ENCODE peak calls at places on chromosome 6, in six cellular contexts. A, J, G, Q, Y and R are unnamed samples.

GRCh38 chr6:90508753-90509152 is 78.1 kb downstream of the MAP3K7 start:
- DNase-seq in A (no peak), J (no peak), G (no peak), Q (no peak), Y (no peak), R (no peak)

GRCh38 chr6:90537027-90537426 is 49.8 kb downstream of the MAP3K7 start:
- DNase-seq in A (no peak), J (no peak), G (no peak), Q (no peak), Y (no peak), R (no peak)

GRCh38 chr6:106751501-106752252 is 122.3 kb downstream of the QRSL1 start:
- DNase-seq in A (no peak), J (no peak), G (no peak), Q (no peak), Y (no peak), R (no peak)

GRCh38 chr6:142302427-142303190 is 802 bp downstream of the ADGRG6 start:
- DNase-seq in A (peak), J (no peak), G (no peak), Q (no peak), Y (no peak), R (no peak)

GRCh38 chr6:20707870-20708269 is 173.6 kb downstream of the CDKAL1 start:
- DNase-seq in A (no peak), J (no peak), G (no peak), Q (no peak), Y (no peak), R (no peak)

GRCh38 chr6:83546636-83547035 is 34.3 kb downstream of the PRSS35 start:
- DNase-seq in A (no peak), J (no peak), G (no peak), Q (no peak), Y (no peak), R (no peak)

GRCh38 chr6:157246048-157246630 is 77.2 kb downstream of the TMEM242 start:
- DNase-seq in A (no peak), J (no peak), G (no peak), Q (no peak), Y (no peak), R (no peak)

GRCh38 chr6:7633361-7633760 is 43.4 kb downstream of the SNRNP48 start:
- DNase-seq in A (no peak), J (no peak), G (no peak), Q (no peak), Y (no peak), R (no peak)

GRCh38 chr6:154161689-154162088 is 122.6 kb downstream of the OPRM1 start:
- DNase-seq in A (no peak), J (peak), G (peak), Q (no peak), Y (no peak), R (no peak)

GRCh38 chr6:160297310-160297709 is 38.7 kb upstream of the SLC22A2 start:
- DNase-seq in A (peak), J (no peak), G (no peak), Q (peak), Y (no peak), R (no peak)

GRCh38 chr6:138044458-138044857 is 62.8 kb downstream of the PERP start:
- DNase-seq in A (no peak), J (no peak), G (no peak), Q (no peak), Y (no peak), R (no peak)

GRCh38 chr6:14925025-14925595 is 320.8 kb upstream of the JARID2 start:
- DNase-seq in A (no peak), J (no peak), G (no peak), Q (no peak), Y (no peak), R (no peak)

GRCh38 chr6:18792832-18793231 is 405.7 kb downstream of the RNF144B start:
- DNase-seq in A (no peak), J (no peak), G (no peak), Q (no peak), Y (no peak), R (no peak)

GRCh38 chr6:132063738-132064137 is 112.6 kb upstream of the CCN2 start:
- DNase-seq in A (peak), J (no peak), G (no peak), Q (no peak), Y (no peak), R (no peak)

GRCh38 chr6:98092326-98092725 is 742.0 kb upstream of the POU3F2 start:
- DNase-seq in A (no peak), J (no peak), G (no peak), Q (no peak), Y (no peak), R (no peak)

GRCh38 chr6:106761160-106761559 is 131.8 kb downstream of the QRSL1 start:
- DNase-seq in A (no peak), J (no peak), G (no peak), Q (no peak), Y (no peak), R (no peak)

GRCh38 chr6:132763269-132763668 is 5.6 kb upstream of the VNN2 start:
- DNase-seq in A (no peak), J (peak), G (peak), Q (no peak), Y (peak), R (peak)

GRCh38 chr6:20033697-20034407 is 178.4 kb downstream of the MBOAT1 start:
- DNase-seq in A (no peak), J (no peak), G (no peak), Q (no peak), Y (no peak), R (no peak)

GRCh38 chr6:42539135-42539534 is 24.7 kb upstream of the UBR2 start:
- DNase-seq in A (no peak), J (no peak), G (no peak), Q (no peak), Y (no peak), R (no peak)

GRCh38 chr6:156645106-156645505 is 132.1 kb upstream of the ARID1B start:
- DNase-seq in A (no peak), J (no peak), G (no peak), Q (no peak), Y (no peak), R (no peak)

GRCh38 chr6:155181498-155181897 is 82.3 kb upstream of the CLDN20 start:
- DNase-seq in A (peak), J (no peak), G (no peak), Q (no peak), Y (no peak), R (no peak)

GRCh38 chr6:35402856-35403191 is 49.3 kb upstream of the FANCE start:
- DNase-seq in A (no peak), J (no peak), G (no peak), Q (no peak), Y (no peak), R (no peak)

GRCh38 chr6:35402136-35402855 is 49.8 kb upstream of the FANCE start:
- DNase-seq in A (peak), J (no peak), G (peak), Q (no peak), Y (no peak), R (no peak)

GRCh38 chr6:35400901-35401311 is 51.2 kb upstream of the FANCE start:
- DNase-seq in A (no peak), J (no peak), G (no peak), Q (no peak), Y (no peak), R (no peak)

GRCh38 chr6:35403544-35404442 is 48.3 kb upstream of the FANCE start:
- DNase-seq in A (no peak), J (no peak), G (no peak), Q (no peak), Y (no peak), R (no peak)

DNA sequence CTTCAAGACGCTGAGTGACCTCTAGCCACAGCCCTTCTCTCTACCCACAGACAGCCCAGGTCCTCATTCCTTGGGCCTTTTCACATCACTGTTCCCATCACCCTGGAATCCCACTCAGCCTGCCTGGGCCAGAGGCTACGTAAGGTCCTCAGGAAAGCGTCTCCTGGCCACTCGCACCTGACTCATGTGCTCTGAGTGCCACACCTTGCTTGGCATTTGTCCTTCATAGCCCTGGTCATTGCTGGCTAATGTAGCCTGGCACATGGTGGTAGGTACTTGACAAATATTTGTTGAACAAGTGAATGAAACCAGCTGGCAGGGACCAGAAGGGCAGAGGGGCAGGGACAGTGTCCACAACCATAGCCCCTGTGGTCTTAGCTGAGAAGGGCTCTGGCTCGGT is 50.6 kb upstream of the FANCE start:
- DNase-seq in A (no peak), J (no peak), G (no peak), Q (no peak), Y (no peak), R (no peak)
- TF ChIP-seq POLR2AphosphoS5 in A (no peak), J (no peak), G (no peak), Q (no peak), Y (no peak), R (no peak)

GRCh38 chr6:105604593-105604905 is 201.7 kb upstream of the PREP start:
- DNase-seq in A (no peak), J (no peak), G (no peak), Q (no peak), Y (no peak), R (no peak)

GRCh38 chr6:105606871-105607421 is 204.1 kb upstream of the PREP start:
- DNase-seq in A (no peak), J (no peak), G (no peak), Q (no peak), Y (no peak), R (no peak)

GRCh38 chr6:105601541-105602174 is 198.8 kb upstream of the PREP start:
- DNase-seq in A (peak), J (no peak), G (peak), Q (no peak), Y (peak), R (peak)

GRCh38 chr6:105600342-105601293 is 197.7 kb upstream of the PREP start:
- DNase-seq in A (no peak), J (no peak), G (no peak), Q (no peak), Y (no peak), R (no peak)

GRCh38 chr6:105603779-105604592 is 201.1 kb upstream of the PREP start:
- DNase-seq in A (no peak), J (no peak), G (no peak), Q (no peak), Y (no peak), R (no peak)
- TF ChIP-seq TAF1 in A (no peak), J (no peak), G (no peak), Q (no peak), Y (no peak), R (no peak)

DNA sequence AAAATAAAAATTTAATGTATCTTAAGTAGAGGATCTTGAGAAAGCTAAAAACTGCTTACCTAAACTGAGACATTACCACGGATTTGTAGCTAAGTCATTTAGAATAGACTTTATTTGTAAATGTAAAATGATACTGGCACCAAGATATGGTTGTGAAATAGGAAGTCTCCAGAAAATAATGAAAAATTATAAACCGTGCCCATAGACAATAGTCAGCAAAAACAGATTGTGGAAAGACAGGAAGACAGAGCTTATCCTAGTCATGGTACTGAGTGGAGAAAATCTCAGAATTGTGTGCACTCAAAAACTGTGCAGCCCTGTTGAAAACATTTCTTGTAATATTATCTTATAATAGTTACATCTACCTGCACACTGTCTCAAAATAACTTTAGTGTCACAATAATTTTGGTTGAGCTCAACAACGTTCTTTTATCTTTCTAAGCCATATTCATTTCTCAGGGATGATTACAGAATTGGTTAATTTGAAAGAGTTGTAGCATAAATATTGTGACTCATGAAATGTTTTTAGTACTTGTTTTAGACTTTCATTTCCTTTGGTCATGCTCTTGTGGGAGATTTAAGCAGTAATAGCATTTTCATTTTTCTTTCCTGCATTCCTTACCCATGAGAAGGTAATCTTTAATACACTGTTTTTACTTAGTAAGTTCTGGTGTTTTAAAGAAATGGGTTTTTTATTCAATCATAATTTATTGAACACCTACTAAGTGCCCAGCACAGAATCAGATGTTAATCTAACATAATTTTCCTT is 174.5 kb downstream of the SOX4 start:
- DNase-seq in A (no peak), J (no peak), G (no peak), Q (no peak), Y (no peak), R (no peak)
- TF ChIP-seq POLR2A in A (no peak), J (no peak), G (no peak), Q (no peak), Y (no peak), R (no peak)

DNA sequence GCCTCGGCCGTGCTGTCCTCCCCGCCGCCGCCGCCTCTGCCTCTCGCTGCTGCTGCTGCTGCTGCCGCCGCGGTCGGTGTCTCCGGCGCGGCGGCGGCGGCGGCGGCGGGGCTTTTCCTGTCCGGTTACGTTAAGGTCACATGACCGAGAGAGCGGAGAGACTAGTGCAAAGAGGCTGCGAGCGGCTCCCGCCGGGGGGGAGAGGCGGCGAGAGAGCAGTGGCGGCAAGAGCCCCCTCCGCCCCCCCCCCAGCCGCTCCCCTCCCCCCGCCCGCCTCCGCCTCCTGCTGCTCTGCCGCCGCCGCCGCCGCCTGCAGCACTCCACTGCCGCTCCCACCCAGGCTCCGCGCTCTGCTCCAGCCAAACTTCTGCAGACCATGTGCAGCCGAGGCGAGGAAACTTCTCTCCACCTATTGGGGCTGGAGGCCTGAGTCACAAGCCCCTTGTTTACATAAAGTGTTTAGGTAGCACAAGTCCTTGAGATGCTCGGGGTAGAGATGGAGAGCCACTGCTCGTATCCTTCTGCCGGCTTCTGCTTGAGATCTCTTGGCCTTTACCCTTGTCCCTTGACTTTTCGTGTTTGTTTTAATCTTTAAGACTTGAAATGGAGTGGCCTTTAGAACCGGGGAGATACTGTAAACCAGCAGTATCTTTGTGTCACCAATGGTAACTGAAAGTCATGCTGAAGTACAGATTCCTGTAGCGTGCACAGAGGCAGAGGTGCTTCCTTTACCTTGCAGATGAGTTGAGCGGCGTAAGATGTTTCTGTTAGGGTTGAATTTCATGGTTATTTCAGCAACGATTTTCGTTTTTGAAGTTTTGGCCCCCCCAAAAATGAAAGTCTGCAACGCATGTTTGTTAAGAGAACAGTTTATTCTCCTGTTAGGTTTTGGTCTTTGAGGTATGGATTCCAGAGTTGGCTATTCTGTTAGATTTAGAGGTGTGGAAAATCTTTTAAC is at the start of gene ZBTB2:
- DNase-seq in A (peak), J (peak), G (no peak), Q (peak), Y (peak), R (peak)
- TF ChIP-seq POLR2AphosphoS5 in A (peak), J (peak), G (peak), Q (peak), Y (peak), R (no peak)

DNA sequence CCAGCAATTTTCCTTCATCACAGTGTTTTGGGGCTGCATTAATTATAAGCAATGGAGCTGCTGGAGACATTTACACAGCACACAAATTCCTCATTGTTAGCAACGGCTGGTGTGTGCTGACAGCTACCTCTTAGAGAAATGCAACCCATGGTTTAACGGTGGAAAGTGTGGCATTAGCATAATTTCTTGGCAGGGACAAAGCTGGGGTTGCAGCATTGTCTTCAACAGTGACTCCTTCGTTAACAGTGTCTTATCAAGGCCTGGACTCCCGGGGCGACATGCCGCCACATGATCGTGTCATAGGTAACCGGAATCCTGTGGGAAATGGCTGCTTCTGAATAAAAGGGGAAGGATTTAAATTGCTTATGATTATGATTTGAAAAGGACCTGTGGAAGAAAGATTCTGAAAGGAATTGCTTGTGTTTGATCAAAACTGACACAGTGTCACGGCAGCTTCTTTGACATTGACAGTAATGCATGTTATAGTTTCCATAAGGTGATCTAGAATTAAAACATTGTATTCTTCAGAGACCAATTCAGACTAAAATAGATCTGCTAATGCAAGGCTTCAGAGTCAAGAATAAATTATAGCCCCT is 128.0 kb downstream of the UST start:
- DNase-seq in A (no peak), J (no peak), G (no peak), Q (no peak), Y (peak), R (no peak)
- TF ChIP-seq TAF1 in A (no peak), J (no peak), G (no peak), Q (no peak), Y (no peak), R (no peak)

GRCh38 chr6:139219271-139219729 is 72.5 kb downstream of the TXLNB start:
- DNase-seq in A (peak), J (peak), G (peak), Q (peak), Y (peak), R (peak)
- TF ChIP-seq POLR2A in A (no peak), J (no peak), G (peak), Q (no peak), Y (no peak), R (no peak)

DNA sequence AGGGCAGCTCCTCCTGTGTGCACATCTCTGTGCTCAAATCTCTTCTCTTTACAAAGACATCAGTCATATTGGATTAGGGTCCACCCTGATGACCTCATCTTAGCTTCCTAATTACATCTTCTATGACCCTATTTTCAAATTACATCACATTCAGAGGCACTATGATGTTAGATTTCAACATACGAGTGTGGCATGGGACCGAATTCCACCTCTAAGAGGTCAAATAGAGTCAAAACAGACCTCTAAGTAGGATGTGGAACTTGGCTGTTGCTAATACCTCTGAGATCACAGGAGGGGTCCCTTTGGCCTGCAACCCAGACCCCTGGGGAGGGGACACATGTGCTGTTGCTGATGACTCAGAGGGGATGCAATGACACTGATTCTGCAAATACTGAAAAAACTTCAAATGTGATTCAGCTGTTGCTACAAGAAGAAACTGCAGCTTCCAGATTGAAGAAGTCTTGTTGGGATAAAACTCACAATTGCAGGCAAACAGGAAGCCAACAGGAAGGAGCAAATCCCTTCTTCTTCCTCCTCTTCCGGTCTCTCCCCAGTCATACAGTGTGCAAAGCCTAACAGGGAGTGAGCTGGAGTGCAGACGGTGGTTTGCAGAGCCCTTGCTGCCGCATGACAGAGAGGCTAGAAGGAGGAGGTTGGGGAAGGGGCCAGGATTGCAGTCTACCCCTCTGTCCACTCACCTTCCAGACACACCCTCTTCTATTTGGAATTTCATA is 216.1 kb downstream of the MYLK4 start:
- DNase-seq in A (no peak), J (no peak), G (no peak), Q (no peak), Y (no peak), R (no peak)
- TF ChIP-seq POLR2AphosphoS5 in A (no peak), J (no peak), G (no peak), Q (no peak), Y (no peak), R (no peak)

GRCh38 chr6:37239950-37240713 is 17.4 kb upstream of the TBC1D22B start:
- DNase-seq in A (peak), J (peak), G (peak), Q (no peak), Y (peak), R (peak)
- TF ChIP-seq TAF1 in A (no peak), J (no peak), G (no peak), Q (no peak), Y (no peak), R (no peak)